ENCODE peak calls at places on chromosome 5, in seven cellular contexts. K is NT2/D1; X is CD4-positive, alpha-beta memory T cell; Y is body of pancreas; F is right cardiac atrium; G is prostate gland; J is small intestine. E is an unnamed sample.

GRCh38 chr5:112511920-112512319 is 92.8 kb upstream of the EPB41L4A start:
- DNase-seq in K (no peak), X (no peak), Y (no peak), F (no peak), G (no peak), J (no peak), E (no peak)

GRCh38 chr5:74864823-74865222 is 1.4 kb downstream of the FAM169A start:
- DNase-seq in K (no peak), X (no peak), Y (no peak), F (no peak), G (no peak), J (no peak), E (no peak)

GRCh38 chr5:6377121-6377520 is 1.2 kb downstream of the MED10 start:
- DNase-seq in K (no peak), X (no peak), Y (no peak), F (no peak), G (no peak), J (no peak), E (no peak)

GRCh38 chr5:133713746-133714145 is 101.4 kb upstream of the FSTL4 start:
- DNase-seq in K (no peak), X (no peak), Y (no peak), F (no peak), G (no peak), J (no peak), E (no peak)

GRCh38 chr5:94941113-94941765 is 322.8 kb downstream of the SLF1 start:
- DNase-seq in K (no peak), X (no peak), Y (no peak), F (no peak), G (no peak), J (no peak), E (no peak)

GRCh38 chr5:150335778-150336177 is 21.7 kb upstream of the TCOF1 start:
- DNase-seq in K (no peak), X (no peak), Y (no peak), F (no peak), G (no peak), J (no peak), E (no peak)

GRCh38 chr5:20266068-20266467 is 278.1 kb upstream of the CDH18 start:
- DNase-seq in K (no peak), X (no peak), Y (no peak), F (no peak), G (no peak), J (no peak), E (no peak)

GRCh38 chr5:54743581-54743980 is 226.0 kb downstream of the SNX18 start:
- DNase-seq in K (no peak), X (no peak), Y (no peak), F (no peak), G (no peak), J (no peak), E (no peak)

GRCh38 chr5:175443514-175444059 is 395 bp downstream of the DRD1 start:
- DNase-seq in K (no peak), X (no peak), Y (no peak), F (no peak), G (no peak), J (no peak), E (no peak)

GRCh38 chr5:13188393-13188792 is 756.1 kb downstream of the DNAH5 start:
- DNase-seq in K (no peak), X (no peak), Y (no peak), F (no peak), G (no peak), J (no peak), E (no peak)

GRCh38 chr5:14714706-14715105 is 50.2 kb downstream of the OTULIN start:
- DNase-seq in K (no peak), X (no peak), Y (no peak), F (no peak), G (no peak), J (no peak), E (no peak)

GRCh38 chr5:149374801-149375200 is 4.3 kb downstream of the IL17B start:
- DNase-seq in K (no peak), X (no peak), Y (no peak), F (no peak), G (no peak), J (no peak), E (no peak)

GRCh38 chr5:180810210-180811011 is 7.8 kb upstream of the MGAT1 start:
- DNase-seq in K (no peak), X (peak; percentile 98), Y (peak; percentile 97), F (peak; percentile 98), G (peak; percentile 96), J (peak; percentile 97), E (peak; percentile 81)

GRCh38 chr5:79285833-79286232 is 49.9 kb downstream of the JMY start:
- DNase-seq in K (no peak), X (no peak), Y (no peak), F (no peak), G (no peak), J (no peak), E (no peak)

GRCh38 chr5:119055267-119055666 is 15.6 kb upstream of the DMXL1 start:
- DNase-seq in K (no peak), X (no peak), Y (no peak), F (no peak), G (no peak), J (no peak), E (no peak)

GRCh38 chr5:135031813-135032612 is 2.0 kb downstream of the PITX1 start:
- DNase-seq in K (no peak), X (no peak), Y (no peak), F (no peak), G (no peak), J (peak; percentile 31), E (no peak)

GRCh38 chr5:1226231-1226630 is 1.1 kb downstream of the SLC6A18 start:
- DNase-seq in K (no peak), X (no peak), Y (no peak), F (peak; percentile 13), G (no peak), J (no peak), E (no peak)

GRCh38 chr5:1225081-1225480 is at the start of gene SLC6A18:
- DNase-seq in K (no peak), X (no peak), Y (no peak), F (no peak), G (no peak), J (no peak), E (no peak)

GRCh38 chr5:1227669-1228068 is 2.5 kb downstream of the SLC6A18 start:
- DNase-seq in K (no peak), X (no peak), Y (peak; percentile 67), F (no peak), G (peak; percentile 49), J (no peak), E (no peak)

GRCh38 chr5:1228121-1228520 is 2.9 kb downstream of the SLC6A18 start:
- DNase-seq in K (no peak), X (no peak), Y (no peak), F (no peak), G (no peak), J (no peak), E (no peak)

DNA sequence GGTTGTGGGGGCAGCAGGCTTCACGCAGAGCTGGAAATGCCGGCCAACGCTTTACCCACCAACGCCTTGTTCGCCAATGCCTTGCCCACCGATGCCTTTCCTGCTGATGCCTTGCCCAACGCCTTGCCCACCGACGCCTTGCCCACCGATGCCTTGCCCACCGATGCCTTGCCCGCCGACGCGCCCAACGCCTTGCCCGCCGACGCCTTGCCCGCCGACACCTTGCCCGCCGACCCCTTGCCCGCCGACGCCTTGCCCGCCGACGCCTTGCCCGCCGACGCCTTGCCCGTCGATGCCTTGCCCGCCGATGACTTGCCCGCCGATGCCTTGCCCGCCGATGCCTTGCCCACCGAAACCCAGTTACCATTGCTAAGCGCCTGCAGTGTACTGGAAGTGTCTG is 1.7 kb downstream of the SLC6A18 start:
- DNase-seq in K (no peak), X (no peak), Y (no peak), F (peak; percentile 24), G (no peak), J (no peak), E (no peak)
- H3K27me3 ChIP-seq in K (no peaks in the 10 kb centered on the region), X (no peaks in the 10 kb centered on the region), Y (no peaks in the 10 kb centered on the region), F (no peaks in the 10 kb centered on the region), G (peaks cover 12% of the 10 kb centered on the region), J (peaks cover 4% of the 10 kb centered on the region), E (no peaks in the 10 kb centered on the region)

DNA sequence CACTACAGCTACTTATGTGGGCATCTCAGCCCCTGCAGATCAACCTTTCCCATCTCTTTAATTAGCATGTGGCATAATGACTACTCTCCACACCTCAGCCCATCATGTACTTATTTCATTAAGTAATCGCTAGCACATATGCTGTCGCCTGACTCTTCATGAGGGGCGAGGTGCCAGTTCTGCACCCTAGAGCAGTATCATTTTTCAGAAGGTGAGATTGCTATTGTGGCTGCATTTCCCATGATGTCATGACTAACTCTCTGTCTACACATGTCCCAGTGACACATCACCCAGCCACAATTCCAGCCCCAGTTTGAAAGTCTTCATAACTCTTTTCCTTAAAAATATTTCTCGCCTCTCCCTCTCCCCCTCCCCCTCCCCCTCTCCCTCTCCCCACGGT is 7.6 kb upstream of the F2RL1 start:
- DNase-seq in K (no peak), X (no peak), Y (no peak), F (no peak), G (no peak), J (no peak), E (no peak)
- H3K4me3 ChIP-seq in K (no peak overlapping the region), X (no peak overlapping the region), Y (no peak overlapping the region), F (no peak overlapping the region), G (no peak overlapping the region), J (no peak overlapping the region), E (no peak overlapping the region)

GRCh38 chr5:72237879-72238278 is 82.2 kb downstream of the MRPS27 start:
- DNase-seq in K (no peak), X (no peak), Y (no peak), F (no peak), G (no peak), J (no peak), E (no peak)
- H3K27me3 ChIP-seq in K (no peaks in the 10 kb centered on the region), X (no peaks in the 10 kb centered on the region), Y (no peaks in the 10 kb centered on the region), F (no peaks in the 10 kb centered on the region), G (no peaks in the 10 kb centered on the region), J (no peaks in the 10 kb centered on the region), E (no peaks in the 10 kb centered on the region)

GRCh38 chr5:171312129-171312819 is 3.2 kb downstream of the TLX3 start:
- DNase-seq in K (no peak), X (no peak), Y (no peak), F (no peak), G (no peak), J (no peak), E (no peak)
- H3K4me3 ChIP-seq in K (peak overlapping the region; percentile 8), X (no peak overlapping the region), Y (no peak overlapping the region), F (peak overlapping the region; percentile 7), G (no peak overlapping the region), J (no peak overlapping the region), E (no peak overlapping the region)

GRCh38 chr5:77620404-77620803 is 18.1 kb downstream of the OTP start:
- DNase-seq in K (no peak), X (no peak), Y (no peak), F (no peak), G (no peak), J (no peak), E (no peak)

GRCh38 chr5:77621440-77621839 is 17.1 kb downstream of the OTP start:
- DNase-seq in K (no peak), X (no peak), Y (no peak), F (no peak), G (no peak), J (no peak), E (no peak)

GRCh38 chr5:77627869-77628674 is 10.4 kb downstream of the OTP start:
- DNase-seq in K (no peak), X (no peak), Y (no peak), F (peak; percentile 28), G (no peak), J (no peak), E (no peak)

GRCh38 chr5:77628840-77629552 is 9.5 kb downstream of the OTP start:
- DNase-seq in K (no peak), X (no peak), Y (no peak), F (no peak), G (no peak), J (no peak), E (no peak)

GRCh38 chr5:77623341-77623740 is 15.2 kb downstream of the OTP start:
- DNase-seq in K (no peak), X (no peak), Y (no peak), F (no peak), G (no peak), J (no peak), E (no peak)
- H3K27me3 ChIP-seq in K (peaks cover 7% of the 10 kb centered on the region), X (peaks cover 12% of the 10 kb centered on the region), Y (peaks cover 6% of the 10 kb centered on the region), F (peaks cover 4% of the 10 kb centered on the region), G (peaks cover 9% of the 10 kb centered on the region), J (peaks cover 16% of the 10 kb centered on the region), E (peaks cover 30% of the 10 kb centered on the region)

E was measured in AG04450.